ENCODE peak calls at places on chromosomes 16 and 17, in six cellular contexts. One of them, this sample, is unnamed. For H3K4me1, the result is how much of the 10 kb centered on the place peaks cover.

GRCh38 chr17:65131946-65132345 is 5.2 kb upstream of the RGS9 start:
- DNase-seq in GM23338: no peak
- DNase-seq in neural progenitor cell: no peak
- DNase-seq in OCI-LY7: no peak
- DNase-seq in PC-3: peak
- DNase-seq in MM.1S: no peak
- DNase-seq in this sample: peak

GRCh38 chr16:81544691-81545365 is 100.2 kb downstream of the CMIP start:
- DNase-seq in GM23338: no peak
- DNase-seq in neural progenitor cell: no peak
- DNase-seq in OCI-LY7: no peak
- DNase-seq in PC-3: no peak
- DNase-seq in MM.1S: no peak
- DNase-seq in this sample: no peak

GRCh38 chr17:31094600-31095238 is at the start of gene NF1:
- DNase-seq in GM23338: peak
- DNase-seq in neural progenitor cell: peak
- DNase-seq in OCI-LY7: peak
- DNase-seq in PC-3: peak
- DNase-seq in MM.1S: peak
- DNase-seq in this sample: peak

GRCh38 chr16:85583491-85584181 is 29.5 kb upstream of the GSE1 start:
- DNase-seq in GM23338: no peak
- DNase-seq in neural progenitor cell: peak
- DNase-seq in OCI-LY7: no peak
- DNase-seq in PC-3: no peak
- DNase-seq in MM.1S: no peak
- DNase-seq in this sample: peak

GRCh38 chr17:50584116-50584515 is 23.6 kb downstream of the CACNA1G start:
- DNase-seq in GM23338: no peak
- DNase-seq in neural progenitor cell: no peak
- DNase-seq in OCI-LY7: no peak
- DNase-seq in PC-3: no peak
- DNase-seq in MM.1S: no peak
- DNase-seq in this sample: no peak

GRCh38 chr16:72191551-72191950 is 19.6 kb upstream of the PMFBP1 start:
- DNase-seq in GM23338: no peak
- DNase-seq in neural progenitor cell: no peak
- DNase-seq in OCI-LY7: no peak
- DNase-seq in PC-3: no peak
- DNase-seq in MM.1S: no peak
- DNase-seq in this sample: peak

GRCh38 chr16:648071-648785 is 937 bp upstream of the WDR90 start:
- DNase-seq in GM23338: peak
- DNase-seq in neural progenitor cell: peak
- DNase-seq in OCI-LY7: peak
- DNase-seq in PC-3: no peak
- DNase-seq in MM.1S: peak
- DNase-seq in this sample: peak

GRCh38 chr17:76156662-76156991 is 15.6 kb upstream of the FOXJ1 start:
- DNase-seq in GM23338: no peak
- DNase-seq in neural progenitor cell: no peak
- DNase-seq in OCI-LY7: no peak
- DNase-seq in PC-3: no peak
- DNase-seq in MM.1S: no peak
- DNase-seq in this sample: no peak

GRCh38 chr17:48549909-48550308 is 5.0 kb upstream of the HOXB2 start:
- DNase-seq in GM23338: no peak
- DNase-seq in neural progenitor cell: no peak
- DNase-seq in OCI-LY7: no peak
- DNase-seq in PC-3: no peak
- DNase-seq in MM.1S: no peak
- DNase-seq in this sample: no peak

GRCh38 chr16:75420987-75421819 is 12.1 kb downstream of the CFDP1 start:
- DNase-seq in GM23338: peak
- DNase-seq in neural progenitor cell: peak
- DNase-seq in OCI-LY7: no peak
- DNase-seq in PC-3: no peak
- DNase-seq in MM.1S: no peak
- DNase-seq in this sample: peak

GRCh38 chr16:9966569-9967157 is 215.6 kb downstream of the GRIN2A start:
- DNase-seq in GM23338: no peak
- DNase-seq in neural progenitor cell: no peak
- DNase-seq in OCI-LY7: no peak
- DNase-seq in PC-3: peak
- DNase-seq in MM.1S: no peak
- DNase-seq in this sample: peak

GRCh38 chr16:85812031-85812807 is 12.7 kb downstream of the COX4I1 start:
- DNase-seq in GM23338: peak
- DNase-seq in neural progenitor cell: no peak
- DNase-seq in OCI-LY7: no peak
- DNase-seq in PC-3: no peak
- DNase-seq in MM.1S: no peak
- DNase-seq in this sample: peak

GRCh38 chr16:50842013-50842505 is 100.2 kb downstream of the CYLD start:
- DNase-seq in GM23338: no peak
- DNase-seq in neural progenitor cell: no peak
- DNase-seq in OCI-LY7: no peak
- DNase-seq in PC-3: no peak
- DNase-seq in MM.1S: no peak
- DNase-seq in this sample: no peak

GRCh38 chr16:25198021-25198420 is 18.7 kb upstream of the AQP8 start:
- DNase-seq in GM23338: no peak
- DNase-seq in neural progenitor cell: no peak
- DNase-seq in OCI-LY7: no peak
- DNase-seq in PC-3: peak
- DNase-seq in MM.1S: no peak
- DNase-seq in this sample: peak

GRCh38 chr17:76872221-76872873 is 4.1 kb downstream of the MGAT5B start:
- DNase-seq in GM23338: no peak
- DNase-seq in neural progenitor cell: no peak
- DNase-seq in OCI-LY7: no peak
- DNase-seq in PC-3: peak
- DNase-seq in MM.1S: peak
- DNase-seq in this sample: peak

GRCh38 chr16:21953541-21953902 is 361 bp downstream of the UQCRC2 start:
- DNase-seq in GM23338: no peak
- DNase-seq in neural progenitor cell: no peak
- DNase-seq in OCI-LY7: no peak
- DNase-seq in PC-3: no peak
- DNase-seq in MM.1S: peak
- DNase-seq in this sample: no peak

GRCh38 chr16:89615596-89616090 is 2.2 kb downstream of the DPEP1 start:
- DNase-seq in GM23338: peak
- DNase-seq in neural progenitor cell: peak
- DNase-seq in OCI-LY7: no peak
- DNase-seq in PC-3: no peak
- DNase-seq in MM.1S: no peak
- DNase-seq in this sample: peak

GRCh38 chr17:56593073-56593740 is at the start of gene NOG:
- DNase-seq in GM23338: peak
- DNase-seq in neural progenitor cell: peak
- DNase-seq in OCI-LY7: no peak
- DNase-seq in PC-3: peak
- DNase-seq in MM.1S: peak
- DNase-seq in this sample: peak

GRCh38 chr17:42107597-42108576 is 4.6 kb downstream of the DHX58 start:
- DNase-seq in GM23338: peak
- DNase-seq in neural progenitor cell: peak
- DNase-seq in OCI-LY7: peak
- DNase-seq in PC-3: no peak
- DNase-seq in MM.1S: peak
- DNase-seq in this sample: peak

GRCh38 chr16:87964049-87964448 is 12.8 kb downstream of the BANP start:
- DNase-seq in GM23338: no peak
- DNase-seq in neural progenitor cell: no peak
- DNase-seq in OCI-LY7: no peak
- DNase-seq in PC-3: no peak
- DNase-seq in MM.1S: no peak
- DNase-seq in this sample: peak

GRCh38 chr17:1714980-1715802 is 5.0 kb upstream of the TLCD2 start:
- DNase-seq in GM23338: peak
- DNase-seq in neural progenitor cell: peak
- DNase-seq in OCI-LY7: no peak
- DNase-seq in PC-3: peak
- DNase-seq in MM.1S: no peak
- DNase-seq in this sample: peak

GRCh38 chr16:80580109-80580832 is 39.5 kb downstream of the DYNLRB2 start:
- DNase-seq in GM23338: peak
- DNase-seq in neural progenitor cell: no peak
- DNase-seq in OCI-LY7: no peak
- DNase-seq in PC-3: peak
- DNase-seq in MM.1S: peak
- DNase-seq in this sample: peak

GRCh38 chr17:40561871-40562611 is 3.2 kb downstream of the CCR7 start:
- DNase-seq in GM23338: no peak
- DNase-seq in neural progenitor cell: no peak
- DNase-seq in OCI-LY7: peak
- DNase-seq in PC-3: no peak
- DNase-seq in MM.1S: peak
- DNase-seq in this sample: peak

GRCh38 chr17:28346746-28347246 is 10.5 kb downstream of the POLDIP2 start:
- DNase-seq in GM23338: peak
- DNase-seq in neural progenitor cell: peak
- DNase-seq in OCI-LY7: no peak
- DNase-seq in PC-3: no peak
- DNase-seq in MM.1S: no peak
- DNase-seq in this sample: no peak

GRCh38 chr17:28347261-28347891 is 10.0 kb downstream of the POLDIP2 start:
- DNase-seq in GM23338: no peak
- DNase-seq in neural progenitor cell: no peak
- DNase-seq in OCI-LY7: no peak
- DNase-seq in PC-3: peak
- DNase-seq in MM.1S: no peak
- DNase-seq in this sample: peak

GRCh38 chr17:28345420-28346198 is 10.0 kb downstream of the TNFAIP1 start:
- DNase-seq in GM23338: no peak
- DNase-seq in neural progenitor cell: no peak
- DNase-seq in OCI-LY7: no peak
- DNase-seq in PC-3: no peak
- DNase-seq in MM.1S: no peak
- DNase-seq in this sample: no peak

GRCh38 chr17:28344435-28344901 is 8.9 kb downstream of the TNFAIP1 start:
- DNase-seq in GM23338: no peak
- DNase-seq in neural progenitor cell: no peak
- DNase-seq in OCI-LY7: no peak
- DNase-seq in PC-3: no peak
- DNase-seq in MM.1S: no peak
- DNase-seq in this sample: no peak

DNA sequence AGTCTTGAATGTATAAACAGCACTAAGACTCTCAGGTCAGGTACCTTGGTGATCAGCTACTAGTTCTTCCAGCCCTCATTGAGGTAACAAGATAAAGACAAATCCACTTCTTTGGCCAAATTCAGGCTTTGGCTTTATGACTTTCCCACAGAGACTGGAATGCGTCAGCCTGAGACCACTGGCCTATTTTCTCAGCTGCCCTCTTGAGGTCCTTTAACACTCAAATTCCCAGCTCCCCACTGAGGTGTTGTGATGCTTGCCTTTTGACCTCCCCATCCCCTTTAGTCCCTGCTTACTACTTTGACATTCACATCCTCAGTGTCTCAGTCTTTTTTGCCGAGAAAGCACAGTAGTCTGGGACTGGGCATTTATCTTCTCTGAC is 10.6 kb downstream of the TNFAIP1 start:
- DNase-seq in GM23338: peak
- DNase-seq in neural progenitor cell: peak
- DNase-seq in OCI-LY7: no peak
- DNase-seq in PC-3: no peak
- DNase-seq in MM.1S: no peak
- DNase-seq in this sample: no peak
- TF ChIP-seq EZH2phosphoT487 in GM23338: no peak
- TF ChIP-seq EZH2phosphoT487 in neural progenitor cell: no peak
- TF ChIP-seq EZH2phosphoT487 in OCI-LY7: no peak
- TF ChIP-seq EZH2phosphoT487 in PC-3: no peak
- TF ChIP-seq EZH2phosphoT487 in MM.1S: no peak
- TF ChIP-seq EZH2phosphoT487 in this sample: no peak

GRCh38 chr16:8685617-8686016 is 11.2 kb downstream of the ABAT start:
- DNase-seq in GM23338: no peak
- DNase-seq in neural progenitor cell: no peak
- DNase-seq in OCI-LY7: no peak
- DNase-seq in PC-3: no peak
- DNase-seq in MM.1S: no peak
- DNase-seq in this sample: no peak

GRCh38 chr16:8682551-8683259 is 8.3 kb downstream of the ABAT start:
- DNase-seq in GM23338: no peak
- DNase-seq in neural progenitor cell: no peak
- DNase-seq in OCI-LY7: no peak
- DNase-seq in PC-3: no peak
- DNase-seq in MM.1S: no peak
- DNase-seq in this sample: no peak

GRCh38 chr16:8683640-8684039 is 9.2 kb downstream of the ABAT start:
- DNase-seq in GM23338: no peak
- DNase-seq in neural progenitor cell: no peak
- DNase-seq in OCI-LY7: no peak
- DNase-seq in PC-3: no peak
- DNase-seq in MM.1S: no peak
- DNase-seq in this sample: no peak

GRCh38 chr16:8686879-8687278 is 12.5 kb downstream of the ABAT start:
- DNase-seq in GM23338: no peak
- DNase-seq in neural progenitor cell: no peak
- DNase-seq in OCI-LY7: no peak
- DNase-seq in PC-3: no peak
- DNase-seq in MM.1S: no peak
- DNase-seq in this sample: no peak

GRCh38 chr16:8686031-8686621 is 11.7 kb downstream of the ABAT start:
- DNase-seq in GM23338: no peak
- DNase-seq in neural progenitor cell: peak
- DNase-seq in OCI-LY7: no peak
- DNase-seq in PC-3: peak
- DNase-seq in MM.1S: no peak
- DNase-seq in this sample: no peak
- H3K4me3 ChIP-seq in GM23338: no peak
- H3K4me3 ChIP-seq in neural progenitor cell: no peak
- H3K4me3 ChIP-seq in OCI-LY7: no peak
- H3K4me3 ChIP-seq in PC-3: no peak
- H3K4me3 ChIP-seq in MM.1S: no peak
- H3K4me3 ChIP-seq in this sample: no peak

GRCh38 chr17:68238894-68239293 is 8.9 kb upstream of the AMZ2 start:
- DNase-seq in GM23338: no peak
- DNase-seq in neural progenitor cell: no peak
- DNase-seq in OCI-LY7: peak
- DNase-seq in PC-3: no peak
- DNase-seq in MM.1S: peak
- DNase-seq in this sample: no peak
- H3K4me1 ChIP-seq in GM23338: under half
- H3K4me1 ChIP-seq in neural progenitor cell: under half
- H3K4me1 ChIP-seq in OCI-LY7: half or more
- H3K4me1 ChIP-seq in PC-3: under half
- H3K4me1 ChIP-seq in MM.1S: under half
- H3K4me1 ChIP-seq in this sample: under half

DNA sequence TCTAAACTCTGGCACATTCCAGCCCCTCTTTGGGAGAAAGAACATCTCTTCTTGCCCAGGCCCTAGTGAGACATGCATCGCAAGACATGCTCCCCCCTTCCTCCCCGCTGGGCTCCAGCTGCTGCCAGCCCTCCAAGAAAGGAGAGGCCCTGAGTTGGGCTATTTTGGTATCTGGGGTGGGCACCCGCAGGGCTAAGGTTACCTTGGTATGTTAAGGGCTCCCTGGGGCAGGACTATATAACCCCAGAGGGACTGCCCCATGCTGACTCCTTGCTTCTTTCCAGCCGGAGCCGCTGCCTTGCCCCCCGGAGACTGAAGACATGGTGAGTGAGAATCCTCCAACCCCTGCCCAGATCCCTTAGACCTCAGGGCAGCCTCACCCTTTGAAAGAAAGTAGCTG is at the start of gene MYL11:
- DNase-seq in GM23338: no peak
- DNase-seq in neural progenitor cell: no peak
- DNase-seq in OCI-LY7: no peak
- DNase-seq in PC-3: no peak
- DNase-seq in MM.1S: no peak
- DNase-seq in this sample: no peak
- TF ChIP-seq EZH2phosphoT487 in GM23338: no peak
- TF ChIP-seq EZH2phosphoT487 in neural progenitor cell: no peak
- TF ChIP-seq EZH2phosphoT487 in OCI-LY7: no peak
- TF ChIP-seq EZH2phosphoT487 in PC-3: no peak
- TF ChIP-seq EZH2phosphoT487 in MM.1S: no peak
- TF ChIP-seq EZH2phosphoT487 in this sample: no peak